ENCODE peak calls at places on chromosomes 16 and 17, in four cellular contexts. One of them, this sample, is unnamed.

GRCh38 chr16:50309156-50309526 is 42.8 kb downstream of the ADCY7 start:
- DNase-seq in ascending aorta: no peak
- DNase-seq in esophagus squamous epithelium: no peak
- DNase-seq in fibroblast of the aortic adventitia: no peak
- DNase-seq in this sample: no peak

GRCh38 chr17:41917192-41917591 is 1.6 kb downstream of the ACLY start:
- DNase-seq in ascending aorta: no peak
- DNase-seq in esophagus squamous epithelium: no peak
- DNase-seq in fibroblast of the aortic adventitia: peak
- DNase-seq in this sample: peak

GRCh38 chr16:82016268-82016667 is 5.0 kb upstream of the SDR42E1 start:
- DNase-seq in ascending aorta: no peak
- DNase-seq in esophagus squamous epithelium: no peak
- DNase-seq in fibroblast of the aortic adventitia: peak
- DNase-seq in this sample: peak

GRCh38 chr17:71110326-71110725 is 941.0 kb downstream of the KCNJ2 start:
- DNase-seq in ascending aorta: no peak
- DNase-seq in esophagus squamous epithelium: no peak
- DNase-seq in fibroblast of the aortic adventitia: no peak
- DNase-seq in this sample: peak

GRCh38 chr16:29806641-29807425 is 504 bp downstream of the MAZ start:
- DNase-seq in ascending aorta: no peak
- DNase-seq in esophagus squamous epithelium: no peak
- DNase-seq in fibroblast of the aortic adventitia: no peak
- DNase-seq in this sample: no peak

GRCh38 chr16:49756971-49757743 is 98.8 kb downstream of the ZNF423 start:
- DNase-seq in ascending aorta: no peak
- DNase-seq in esophagus squamous epithelium: no peak
- DNase-seq in fibroblast of the aortic adventitia: peak
- DNase-seq in this sample: no peak

GRCh38 chr16:85522842-85523601 is 90.1 kb upstream of the GSE1 start:
- DNase-seq in ascending aorta: peak
- DNase-seq in esophagus squamous epithelium: no peak
- DNase-seq in fibroblast of the aortic adventitia: peak
- DNase-seq in this sample: peak

GRCh38 chr16:72291121-72291520 is 119.2 kb upstream of the PMFBP1 start:
- DNase-seq in ascending aorta: no peak
- DNase-seq in esophagus squamous epithelium: no peak
- DNase-seq in fibroblast of the aortic adventitia: peak
- DNase-seq in this sample: peak

GRCh38 chr16:73196670-73197069 is 148.7 kb upstream of the ZFHX3 start:
- DNase-seq in ascending aorta: peak
- DNase-seq in esophagus squamous epithelium: no peak
- DNase-seq in fibroblast of the aortic adventitia: peak
- DNase-seq in this sample: peak

GRCh38 chr17:72527819-72528218 is 407.0 kb downstream of the SOX9 start:
- DNase-seq in ascending aorta: no peak
- DNase-seq in esophagus squamous epithelium: no peak
- DNase-seq in fibroblast of the aortic adventitia: no peak
- DNase-seq in this sample: no peak

GRCh38 chr16:82034981-82035612 is at the start of gene HSD17B2:
- DNase-seq in ascending aorta: no peak
- DNase-seq in esophagus squamous epithelium: no peak
- DNase-seq in fibroblast of the aortic adventitia: no peak
- DNase-seq in this sample: peak

GRCh38 chr17:2395258-2396170 is 5.3 kb downstream of the MNT start:
- DNase-seq in ascending aorta: no peak
- DNase-seq in esophagus squamous epithelium: no peak
- DNase-seq in fibroblast of the aortic adventitia: no peak
- DNase-seq in this sample: peak

GRCh38 chr16:75860654-75861053 is 134.4 kb upstream of the CPHXL start:
- DNase-seq in ascending aorta: no peak
- DNase-seq in esophagus squamous epithelium: no peak
- DNase-seq in fibroblast of the aortic adventitia: no peak
- DNase-seq in this sample: no peak

GRCh38 chr17:40038882-40039513 is 15.2 kb downstream of the MED24 start:
- DNase-seq in ascending aorta: peak
- DNase-seq in esophagus squamous epithelium: no peak
- DNase-seq in fibroblast of the aortic adventitia: peak
- DNase-seq in this sample: peak

GRCh38 chr17:77437017-77437416 is 296.2 kb downstream of the SEC14L1 start:
- DNase-seq in ascending aorta: no peak
- DNase-seq in esophagus squamous epithelium: no peak
- DNase-seq in fibroblast of the aortic adventitia: peak
- DNase-seq in this sample: peak

GRCh38 chr17:9643611-9644010 is 1.7 kb upstream of the USP43 start:
- DNase-seq in ascending aorta: no peak
- DNase-seq in esophagus squamous epithelium: no peak
- DNase-seq in fibroblast of the aortic adventitia: no peak
- DNase-seq in this sample: peak

GRCh38 chr17:4854181-4854681 is 21.1 kb downstream of the MINK1 start:
- DNase-seq in ascending aorta: no peak
- DNase-seq in esophagus squamous epithelium: no peak
- DNase-seq in fibroblast of the aortic adventitia: peak
- DNase-seq in this sample: peak

GRCh38 chr17:30520882-30521281 is 43.7 kb downstream of the GOSR1 start:
- DNase-seq in ascending aorta: no peak
- DNase-seq in esophagus squamous epithelium: no peak
- DNase-seq in fibroblast of the aortic adventitia: no peak
- DNase-seq in this sample: peak

GRCh38 chr17:30526401-30526800 is 49.2 kb downstream of the GOSR1 start:
- DNase-seq in ascending aorta: no peak
- DNase-seq in esophagus squamous epithelium: no peak
- DNase-seq in fibroblast of the aortic adventitia: no peak
- DNase-seq in this sample: no peak

GRCh38 chr17:30520436-30520835 is 43.2 kb downstream of the GOSR1 start:
- DNase-seq in ascending aorta: no peak
- DNase-seq in esophagus squamous epithelium: no peak
- DNase-seq in fibroblast of the aortic adventitia: peak
- DNase-seq in this sample: peak

GRCh38 chr17:30521766-30522165 is 44.6 kb downstream of the GOSR1 start:
- DNase-seq in ascending aorta: no peak
- DNase-seq in esophagus squamous epithelium: no peak
- DNase-seq in fibroblast of the aortic adventitia: no peak
- DNase-seq in this sample: no peak

DNA sequence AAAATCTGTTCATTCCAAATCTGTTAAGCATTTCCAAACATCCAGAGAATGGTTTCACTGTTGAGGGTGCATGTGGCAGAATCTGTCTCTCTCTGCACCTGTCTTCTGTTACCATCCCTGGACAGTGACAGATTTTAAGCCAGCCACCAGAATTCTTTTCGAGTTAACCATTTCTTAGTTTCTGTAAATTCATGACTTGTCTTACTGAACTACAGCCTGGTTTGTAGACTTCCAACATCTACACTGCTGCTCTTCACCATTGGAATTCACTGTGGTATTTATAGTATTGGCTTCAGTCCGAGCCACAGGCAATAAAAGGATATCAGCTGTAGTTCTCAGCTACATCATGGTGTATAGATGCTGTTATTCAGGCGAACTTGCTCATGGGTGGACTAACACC is 47.6 kb downstream of the GOSR1 start:
- DNase-seq in ascending aorta: no peak
- DNase-seq in esophagus squamous epithelium: no peak
- DNase-seq in fibroblast of the aortic adventitia: peak
- DNase-seq in this sample: peak
- H3K4me3 ChIP-seq in ascending aorta: no peak
- H3K4me3 ChIP-seq in esophagus squamous epithelium: no peak
- H3K4me3 ChIP-seq in fibroblast of the aortic adventitia: no peak
- H3K4me3 ChIP-seq in this sample: no peak

GRCh38 chr17:65196617-65197016 is 59.4 kb downstream of the RGS9 start:
- DNase-seq in ascending aorta: no peak
- DNase-seq in esophagus squamous epithelium: no peak
- DNase-seq in fibroblast of the aortic adventitia: no peak
- DNase-seq in this sample: no peak
- TF ChIP-seq CTCF in ascending aorta: no peak
- TF ChIP-seq CTCF in esophagus squamous epithelium: no peak
- TF ChIP-seq CTCF in fibroblast of the aortic adventitia: no peak
- TF ChIP-seq CTCF in this sample: no peak

GRCh38 chr17:59402760-59403159 is 71.3 kb downstream of the YPEL2 start:
- DNase-seq in ascending aorta: no peak
- DNase-seq in esophagus squamous epithelium: no peak
- DNase-seq in fibroblast of the aortic adventitia: no peak
- DNase-seq in this sample: no peak

GRCh38 chr17:59406808-59407381 is 75.4 kb downstream of the YPEL2 start:
- DNase-seq in ascending aorta: no peak
- DNase-seq in esophagus squamous epithelium: no peak
- DNase-seq in fibroblast of the aortic adventitia: peak
- DNase-seq in this sample: peak

GRCh38 chr17:59404471-59404870 is 73.0 kb downstream of the YPEL2 start:
- DNase-seq in ascending aorta: no peak
- DNase-seq in esophagus squamous epithelium: no peak
- DNase-seq in fibroblast of the aortic adventitia: no peak
- DNase-seq in this sample: no peak

GRCh38 chr17:59409336-59410048 is 78.0 kb downstream of the YPEL2 start:
- DNase-seq in ascending aorta: no peak
- DNase-seq in esophagus squamous epithelium: no peak
- DNase-seq in fibroblast of the aortic adventitia: no peak
- DNase-seq in this sample: no peak

DNA sequence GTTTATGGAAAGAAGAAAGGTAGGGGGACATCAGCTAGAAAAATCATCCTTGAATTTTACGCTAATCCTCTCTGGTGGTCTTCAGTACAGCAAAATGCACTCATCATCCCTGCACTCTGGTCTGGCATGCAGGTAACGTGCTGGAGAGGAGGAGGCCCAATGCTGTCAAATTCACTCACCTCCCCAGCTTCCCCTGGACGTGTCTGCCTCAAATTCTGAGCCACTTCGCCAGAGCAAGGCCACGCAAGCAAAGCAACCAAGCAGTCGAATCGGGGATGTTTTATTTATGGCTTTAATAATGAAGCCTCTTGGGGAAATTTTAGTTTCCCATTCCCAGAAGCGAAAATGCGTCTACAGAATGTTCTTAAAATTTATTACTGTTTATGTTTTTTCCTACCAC is 74.8 kb downstream of the YPEL2 start:
- DNase-seq in ascending aorta: no peak
- DNase-seq in esophagus squamous epithelium: no peak
- DNase-seq in fibroblast of the aortic adventitia: no peak
- DNase-seq in this sample: no peak
- H3K4me3 ChIP-seq in ascending aorta: no peak
- H3K4me3 ChIP-seq in esophagus squamous epithelium: no peak
- H3K4me3 ChIP-seq in fibroblast of the aortic adventitia: no peak
- H3K4me3 ChIP-seq in this sample: no peak

GRCh38 chr17:45022288-45022648 is 29.2 kb downstream of the DCAKD start:
- DNase-seq in ascending aorta: no peak
- DNase-seq in esophagus squamous epithelium: no peak
- DNase-seq in fibroblast of the aortic adventitia: no peak
- DNase-seq in this sample: no peak
- TF ChIP-seq CTCF in ascending aorta: no peak
- TF ChIP-seq CTCF in esophagus squamous epithelium: no peak
- TF ChIP-seq CTCF in fibroblast of the aortic adventitia: no peak
- TF ChIP-seq CTCF in this sample: no peak